ENCODE peak calls at places on chromosomes 2 and 18, in four cellular contexts. I is H1, T is mesendoderm, J is trophoblast cell. A is an unnamed sample.

GRCh38 chr2:135742307-135742838 is 718 bp downstream of the UBXN4 start:
- DNase-seq in I (no peak), T (peak; percentile 77), J (peak; percentile 48), A (peak; percentile 38)

GRCh38 chr2:203510941-203511305 is 24.2 kb downstream of the RAPH1 start:
- DNase-seq in I (no peak), T (no peak), J (no peak), A (no peak)

GRCh38 chr2:197938555-197938954 is 134.2 kb downstream of the PLCL1 start:
- DNase-seq in I (no peak), T (no peak), J (no peak), A (no peak)

GRCh38 chr18:35949903-35950627 is 22.4 kb upstream of the RMP24 start:
- DNase-seq in I (no peak), T (peak; percentile 86), J (peak; percentile 35), A (peak; percentile 71)

GRCh38 chr2:99701503-99701902 is 211.7 kb upstream of the REV1 start:
- DNase-seq in I (no peak), T (no peak), J (peak; percentile 7), A (no peak)

GRCh38 chr2:14712091-14712490 is 79.6 kb downstream of the LRATD1 start:
- DNase-seq in I (no peak), T (no peak), J (no peak), A (no peak)

GRCh38 chr2:170819941-170820646 is 3.4 kb downstream of the GAD1 start:
- DNase-seq in I (no peak), T (peak; percentile 90), J (no peak), A (peak; percentile 83)

GRCh38 chr2:201366166-201366565 is 9.0 kb upstream of the FLACC1 start:
- DNase-seq in I (no peak), T (no peak), J (no peak), A (no peak)

GRCh38 chr2:20371656-20372055 is 21.0 kb upstream of the PUM2 start:
- DNase-seq in I (no peak), T (no peak), J (no peak), A (no peak)

GRCh38 chr2:232133078-232133477 is 171.6 kb downstream of the DIS3L2 start:
- DNase-seq in I (no peak), T (peak; percentile 36), J (no peak), A (no peak)

GRCh38 chr18:30376515-30376914 is 666.0 kb downstream of the DSC3 start:
- DNase-seq in I (no peak), T (peak; percentile 85), J (peak; percentile 27), A (peak; percentile 56)

DNA sequence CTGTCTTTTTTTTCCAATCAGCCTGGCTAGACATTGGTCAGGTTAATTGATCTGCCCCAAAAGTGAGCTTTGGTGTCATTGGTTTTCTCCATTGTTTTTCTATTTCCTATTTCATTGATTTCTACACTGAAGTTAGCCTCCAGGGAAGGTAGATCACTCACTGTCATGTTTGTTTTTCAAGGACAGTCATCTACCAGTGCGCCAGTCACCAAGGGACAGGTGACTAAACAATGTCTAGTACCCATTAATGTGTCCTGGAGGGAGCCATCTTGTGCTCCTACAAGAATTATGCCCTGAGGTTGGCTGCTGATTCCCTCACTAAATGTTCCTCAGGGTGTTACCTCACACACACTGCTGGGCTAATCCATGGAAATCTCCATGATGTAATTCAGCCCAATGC is 17.6 kb upstream of the USP40 start:
- DNase-seq in I (no peak), T (no peak), J (no peak), A (no peak)
- H3K18ac ChIP-seq in I (no peak overlapping the region), T (no peak overlapping the region), J (no peak overlapping the region), A (no peak overlapping the region)

GRCh38 chr2:71933467-71934319 is 214.0 kb downstream of the CYP26B1 start:
- DNase-seq in I (no peak), T (peak; percentile 72), J (peak; percentile 38), A (peak; percentile 34)

GRCh38 chr2:71934320-71934593 is 213.4 kb downstream of the CYP26B1 start:
- DNase-seq in I (no peak), T (no peak), J (no peak), A (no peak)

GRCh38 chr2:71934595-71935263 is 212.9 kb downstream of the CYP26B1 start:
- DNase-seq in I (no peak), T (peak; percentile 26), J (peak; percentile 68), A (no peak)

GRCh38 chr2:71932027-71932779 is 215.5 kb downstream of the CYP26B1 start:
- DNase-seq in I (no peak), T (no peak), J (no peak), A (peak; percentile 10)

DNA sequence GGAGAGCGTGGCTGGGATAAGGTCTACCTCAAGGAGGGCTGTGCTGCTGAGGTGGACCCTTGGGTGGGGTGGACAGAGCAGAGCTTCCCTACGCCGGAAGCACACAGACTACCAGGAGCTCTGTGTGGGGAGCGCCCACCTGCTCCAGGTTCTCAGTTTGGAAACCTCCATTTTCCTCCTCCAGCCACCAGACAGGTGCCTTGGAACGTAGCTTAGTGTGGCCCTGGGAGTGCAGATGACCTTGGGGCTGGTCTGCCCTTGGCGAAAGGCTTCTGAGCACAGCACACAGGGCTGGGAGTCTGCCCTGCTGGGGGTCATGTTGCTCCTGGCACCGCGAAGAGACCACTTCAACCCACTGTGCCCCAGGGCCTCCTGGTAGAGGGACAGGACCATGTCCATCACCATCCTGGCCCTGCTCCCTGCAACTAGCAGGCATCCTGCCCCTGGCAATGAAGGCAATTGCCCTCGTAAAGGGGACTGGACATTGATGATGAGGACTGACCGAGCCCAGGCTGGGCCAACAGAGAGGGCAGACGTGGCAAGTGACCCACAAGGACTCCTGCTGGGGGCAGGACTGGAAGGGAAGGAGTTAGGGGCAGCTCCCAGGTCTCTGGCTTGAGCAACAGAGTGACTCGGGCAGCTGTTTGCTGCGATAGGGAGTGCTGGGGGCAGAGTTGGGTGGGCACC is 214.7 kb downstream of the CYP26B1 start:
- DNase-seq in I (no peak), T (no peak), J (no peak), A (peak; percentile 18)
- H2BK5ac ChIP-seq in I (no peak overlapping the region), T (no peak overlapping the region), J (no peak overlapping the region), A (no peak overlapping the region)

GRCh38 chr2:134226561-134226960 is 27.3 kb upstream of the MGAT5 start:
- DNase-seq in I (no peak), T (no peak), J (no peak), A (no peak)
- H3K79me2 ChIP-seq in I (peaks cover 3% of the 10 kb centered on the region), T (peaks cover 7% of the 10 kb centered on the region), J (no peaks in the 10 kb centered on the region), A (no peaks in the 10 kb centered on the region)

GRCh38 chr2:178070824-178071223 is 1.8 kb downstream of the PDE11A start:
- DNase-seq in I (no peak), T (no peak), J (no peak), A (no peak)

GRCh38 chr2:178072000-178072382 is 586 bp downstream of the PDE11A start:
- DNase-seq in I (no peak), T (no peak), J (no peak), A (no peak)

GRCh38 chr2:178075006-178075326 is 2.4 kb upstream of the PDE11A start:
- DNase-seq in I (no peak), T (no peak), J (no peak), A (no peak)

GRCh38 chr2:178074123-178075005 is 1.8 kb upstream of the PDE11A start:
- DNase-seq in I (no peak), T (peak; percentile 31), J (no peak), A (no peak)

GRCh38 chr2:178072383-178073301 is at the start of gene PDE11A:
- DNase-seq in I (peak; percentile 65), T (peak; percentile 95), J (peak; percentile 60), A (peak; percentile 94)
- H3K18ac ChIP-seq in I (peak within 1 kb of the TSS; percentile 24), T (no peak within 1 kb of the TSS), J (no peak within 1 kb of the TSS), A (no peak within 1 kb of the TSS)

GRCh38 chr2:42317486-42317885 is 43.5 kb downstream of the COX7A2L start:
- DNase-seq in I (no peak), T (no peak), J (no peak), A (no peak)

GRCh38 chr2:42312106-42312505 is 48.9 kb downstream of the COX7A2L start:
- DNase-seq in I (no peak), T (no peak), J (no peak), A (no peak)

GRCh38 chr2:42316910-42317309 is 44.1 kb downstream of the COX7A2L start:
- DNase-seq in I (no peak), T (no peak), J (no peak), A (no peak)

GRCh38 chr2:42317945-42318344 is 43.1 kb downstream of the COX7A2L start:
- DNase-seq in I (no peak), T (no peak), J (no peak), A (no peak)

GRCh38 chr2:42314892-42315468 is 46.0 kb downstream of the COX7A2L start:
- DNase-seq in I (no peak), T (no peak), J (peak; percentile 68), A (no peak)
- H2BK5ac ChIP-seq in I (no peak overlapping the region), T (no peak overlapping the region), J (no peak overlapping the region), A (no peak overlapping the region)

GRCh38 chr2:11762799-11763461 is 16.5 kb downstream of the LPIN1 start:
- DNase-seq in I (no peak), T (no peak), J (no peak), A (no peak)

GRCh38 chr2:11764359-11764758 is 17.9 kb downstream of the LPIN1 start:
- DNase-seq in I (no peak), T (no peak), J (peak; percentile 34), A (no peak)

GRCh38 chr2:11766016-11766415 is 19.6 kb downstream of the LPIN1 start:
- DNase-seq in I (no peak), T (no peak), J (no peak), A (no peak)

GRCh38 chr2:11765501-11765900 is 19.1 kb downstream of the LPIN1 start:
- DNase-seq in I (no peak), T (no peak), J (no peak), A (no peak)

DNA sequence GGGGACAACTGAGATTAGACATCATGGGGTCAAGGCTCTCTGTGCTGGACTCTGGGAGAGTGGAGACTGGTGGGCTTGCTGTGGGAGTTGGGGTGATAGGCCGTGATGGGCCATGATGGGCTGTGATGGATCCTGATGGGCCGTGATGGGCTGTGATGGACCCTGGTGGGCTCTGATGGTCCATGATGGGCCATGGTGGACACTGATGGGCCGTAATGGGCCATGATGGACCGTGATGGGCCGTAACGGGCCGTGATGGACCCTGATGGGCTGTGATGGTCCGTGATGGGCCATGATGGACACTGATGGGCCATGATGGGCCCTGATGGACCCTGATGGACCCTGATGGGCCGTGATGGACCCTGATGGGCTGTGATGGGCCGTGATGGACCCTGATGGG is 18.5 kb downstream of the LPIN1 start:
- DNase-seq in I (no peak), T (no peak), J (no peak), A (no peak)
- H3K79me2 ChIP-seq in I (no peaks in the 10 kb centered on the region), T (no peaks in the 10 kb centered on the region), J (no peaks in the 10 kb centered on the region), A (no peaks in the 10 kb centered on the region)

A was measured in H9.